ENCODE peak calls at places on chromosomes 1 and 21, in eight cellular contexts. One of them, this sample, is unnamed.

GRCh38 chr21:29148535-29148934 is 18.1 kb downstream of the MAP3K7CL start:
- DNase-seq in testis: peak; percentile 42
- DNase-seq in esophagus squamous epithelium: no peak
- DNase-seq in tibial nerve: no peak
- DNase-seq in sigmoid colon: no peak
- DNase-seq in body of pancreas: no peak
- DNase-seq in right lobe of liver: no peak
- DNase-seq in spleen: no peak
- DNase-seq in this sample: no peak

GRCh38 chr1:104621221-104621620 is 871.5 kb downstream of the AMY1C start:
- DNase-seq in testis: no peak
- DNase-seq in esophagus squamous epithelium: no peak
- DNase-seq in tibial nerve: no peak
- DNase-seq in sigmoid colon: no peak
- DNase-seq in body of pancreas: no peak
- DNase-seq in right lobe of liver: no peak
- DNase-seq in spleen: no peak
- DNase-seq in this sample: no peak

GRCh38 chr1:5977494-5978444 is 14.5 kb downstream of the NPHP4 start:
- DNase-seq in testis: no peak
- DNase-seq in esophagus squamous epithelium: no peak
- DNase-seq in tibial nerve: no peak
- DNase-seq in sigmoid colon: peak; percentile 49
- DNase-seq in body of pancreas: no peak
- DNase-seq in right lobe of liver: no peak
- DNase-seq in spleen: peak; percentile 51
- DNase-seq in this sample: no peak

GRCh38 chr1:21956720-21957552 is 19.8 kb upstream of the HSPG2 start:
- DNase-seq in testis: no peak
- DNase-seq in esophagus squamous epithelium: no peak
- DNase-seq in tibial nerve: no peak
- DNase-seq in sigmoid colon: peak; percentile 81
- DNase-seq in body of pancreas: peak; percentile 85
- DNase-seq in right lobe of liver: peak; percentile 46
- DNase-seq in spleen: no peak
- DNase-seq in this sample: no peak

GRCh38 chr1:37156646-37157045 is 122.3 kb upstream of the GRIK3 start:
- DNase-seq in testis: no peak
- DNase-seq in esophagus squamous epithelium: no peak
- DNase-seq in tibial nerve: no peak
- DNase-seq in sigmoid colon: no peak
- DNase-seq in body of pancreas: no peak
- DNase-seq in right lobe of liver: no peak
- DNase-seq in spleen: no peak
- DNase-seq in this sample: no peak

GRCh38 chr1:198584163-198584562 is 43.7 kb upstream of the ATP6V1G3 start:
- DNase-seq in testis: no peak
- DNase-seq in esophagus squamous epithelium: no peak
- DNase-seq in tibial nerve: no peak
- DNase-seq in sigmoid colon: no peak
- DNase-seq in body of pancreas: no peak
- DNase-seq in right lobe of liver: no peak
- DNase-seq in spleen: no peak
- DNase-seq in this sample: no peak

GRCh38 chr1:110671323-110671722 is 3.4 kb downstream of the KCNA3 start:
- DNase-seq in testis: no peak
- DNase-seq in esophagus squamous epithelium: no peak
- DNase-seq in tibial nerve: no peak
- DNase-seq in sigmoid colon: no peak
- DNase-seq in body of pancreas: no peak
- DNase-seq in right lobe of liver: no peak
- DNase-seq in spleen: no peak
- DNase-seq in this sample: no peak

GRCh38 chr1:192628406-192629057 is 7.4 kb upstream of the RGS13 start:
- DNase-seq in testis: no peak
- DNase-seq in esophagus squamous epithelium: no peak
- DNase-seq in tibial nerve: no peak
- DNase-seq in sigmoid colon: no peak
- DNase-seq in body of pancreas: no peak
- DNase-seq in right lobe of liver: no peak
- DNase-seq in spleen: no peak
- DNase-seq in this sample: no peak

GRCh38 chr1:55962472-55962871 is 616.9 kb downstream of the PLPP3 start:
- DNase-seq in testis: no peak
- DNase-seq in esophagus squamous epithelium: no peak
- DNase-seq in tibial nerve: no peak
- DNase-seq in sigmoid colon: no peak
- DNase-seq in body of pancreas: no peak
- DNase-seq in right lobe of liver: no peak
- DNase-seq in spleen: no peak
- DNase-seq in this sample: no peak
- H3K4me3 ChIP-seq in testis: no peak overlapping the region
- H3K4me3 ChIP-seq in esophagus squamous epithelium: no peak overlapping the region
- H3K4me3 ChIP-seq in tibial nerve: no peak overlapping the region
- H3K4me3 ChIP-seq in sigmoid colon: no peak overlapping the region
- H3K4me3 ChIP-seq in body of pancreas: no peak overlapping the region
- H3K4me3 ChIP-seq in right lobe of liver: no peak overlapping the region
- H3K4me3 ChIP-seq in spleen: no peak overlapping the region
- H3K4me3 ChIP-seq in this sample: no peak overlapping the region

GRCh38 chr1:41321277-41321676 is 40.0 kb upstream of the FOXO6 start:
- DNase-seq in testis: no peak
- DNase-seq in esophagus squamous epithelium: no peak
- DNase-seq in tibial nerve: no peak
- DNase-seq in sigmoid colon: no peak
- DNase-seq in body of pancreas: no peak
- DNase-seq in right lobe of liver: no peak
- DNase-seq in spleen: no peak
- DNase-seq in this sample: no peak
- TF ChIP-seq POLR2A in testis: no peak
- TF ChIP-seq POLR2A in esophagus squamous epithelium: no peak
- TF ChIP-seq POLR2A in tibial nerve: no peak
- TF ChIP-seq POLR2A in sigmoid colon: no peak
- TF ChIP-seq POLR2A in body of pancreas: no peak
- TF ChIP-seq POLR2A in right lobe of liver: no peak
- TF ChIP-seq POLR2A in spleen: no peak
- TF ChIP-seq POLR2A in this sample: no peak

GRCh38 chr1:202565890-202566289 is 144.4 kb downstream of the SYT2 start:
- DNase-seq in testis: no peak
- DNase-seq in esophagus squamous epithelium: no peak
- DNase-seq in tibial nerve: no peak
- DNase-seq in sigmoid colon: no peak
- DNase-seq in body of pancreas: no peak
- DNase-seq in right lobe of liver: no peak
- DNase-seq in spleen: no peak
- DNase-seq in this sample: no peak
- H3K4me3 ChIP-seq in testis: no peak overlapping the region
- H3K4me3 ChIP-seq in esophagus squamous epithelium: no peak overlapping the region
- H3K4me3 ChIP-seq in tibial nerve: no peak overlapping the region
- H3K4me3 ChIP-seq in sigmoid colon: no peak overlapping the region
- H3K4me3 ChIP-seq in body of pancreas: no peak overlapping the region
- H3K4me3 ChIP-seq in right lobe of liver: no peak overlapping the region
- H3K4me3 ChIP-seq in spleen: no peak overlapping the region
- H3K4me3 ChIP-seq in this sample: no peak overlapping the region

DNA sequence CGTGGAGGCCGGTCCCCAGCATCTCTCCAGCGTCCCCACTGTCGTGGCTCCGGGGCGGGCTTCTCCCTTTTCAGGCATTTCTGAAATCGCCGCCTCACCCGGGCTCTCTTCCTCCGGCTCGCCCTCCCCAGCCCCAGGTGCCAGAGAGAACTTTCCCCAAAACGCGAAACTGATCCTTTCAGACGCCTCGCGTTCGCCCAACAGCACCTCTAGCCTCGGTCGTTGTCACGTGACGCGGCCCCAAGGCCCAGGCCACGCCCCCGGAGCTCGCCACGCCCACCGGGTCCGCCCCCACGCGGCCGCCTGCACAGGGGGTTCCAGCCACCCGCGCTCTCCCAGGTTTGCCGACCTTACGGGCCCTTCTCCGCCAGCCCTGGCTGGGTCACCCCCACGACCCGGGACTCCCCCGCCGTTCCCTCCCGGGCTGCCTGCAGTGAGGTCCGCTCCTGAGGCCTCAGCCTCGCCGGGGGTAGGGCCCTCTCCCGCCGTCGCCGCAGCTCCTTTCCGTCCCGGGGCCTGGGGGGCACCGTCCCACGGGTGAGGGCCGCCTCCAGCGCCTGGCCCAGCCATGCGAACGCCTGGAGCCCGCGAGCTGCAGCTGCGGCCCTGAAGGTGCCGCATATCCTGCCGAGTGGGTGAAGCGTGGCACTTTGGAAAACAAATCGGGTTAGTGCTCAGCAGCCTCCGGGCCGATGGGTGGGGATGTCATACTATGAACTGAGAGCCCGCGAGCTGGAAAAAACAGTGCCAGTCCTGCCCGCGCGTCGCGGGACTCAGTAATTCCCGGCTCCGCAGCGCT is 21.0 kb downstream of the H3-3A start:
- DNase-seq in testis: peak; percentile 96
- DNase-seq in esophagus squamous epithelium: peak; percentile 50
- DNase-seq in tibial nerve: peak; percentile 89
- DNase-seq in sigmoid colon: peak; percentile 94
- DNase-seq in body of pancreas: peak; percentile 92
- DNase-seq in right lobe of liver: peak; percentile 94
- DNase-seq in spleen: peak; percentile 97
- DNase-seq in this sample: peak; percentile 90
- TF ChIP-seq POLR2A in testis: no peak
- TF ChIP-seq POLR2A in esophagus squamous epithelium: no peak
- TF ChIP-seq POLR2A in tibial nerve: peak; percentile 49
- TF ChIP-seq POLR2A in sigmoid colon: no peak
- TF ChIP-seq POLR2A in body of pancreas: peak; percentile 62
- TF ChIP-seq POLR2A in right lobe of liver: no peak
- TF ChIP-seq POLR2A in spleen: no peak
- TF ChIP-seq POLR2A in this sample: no peak

GRCh38 chr21:38261851-38262250 is 5.1 kb downstream of the KCNJ15 start:
- DNase-seq in testis: no peak
- DNase-seq in esophagus squamous epithelium: no peak
- DNase-seq in tibial nerve: no peak
- DNase-seq in sigmoid colon: no peak
- DNase-seq in body of pancreas: no peak
- DNase-seq in right lobe of liver: no peak
- DNase-seq in spleen: no peak
- DNase-seq in this sample: no peak

GRCh38 chr21:38263493-38263892 is 6.7 kb downstream of the KCNJ15 start:
- DNase-seq in testis: no peak
- DNase-seq in esophagus squamous epithelium: no peak
- DNase-seq in tibial nerve: no peak
- DNase-seq in sigmoid colon: no peak
- DNase-seq in body of pancreas: no peak
- DNase-seq in right lobe of liver: no peak
- DNase-seq in spleen: no peak
- DNase-seq in this sample: no peak

GRCh38 chr21:38259665-38260064 is 2.9 kb downstream of the KCNJ15 start:
- DNase-seq in testis: no peak
- DNase-seq in esophagus squamous epithelium: no peak
- DNase-seq in tibial nerve: no peak
- DNase-seq in sigmoid colon: no peak
- DNase-seq in body of pancreas: no peak
- DNase-seq in right lobe of liver: no peak
- DNase-seq in spleen: no peak
- DNase-seq in this sample: no peak

GRCh38 chr21:38258803-38259485 is 2.2 kb downstream of the KCNJ15 start:
- DNase-seq in testis: no peak
- DNase-seq in esophagus squamous epithelium: no peak
- DNase-seq in tibial nerve: no peak
- DNase-seq in sigmoid colon: no peak
- DNase-seq in body of pancreas: no peak
- DNase-seq in right lobe of liver: no peak
- DNase-seq in spleen: no peak
- DNase-seq in this sample: no peak

DNA sequence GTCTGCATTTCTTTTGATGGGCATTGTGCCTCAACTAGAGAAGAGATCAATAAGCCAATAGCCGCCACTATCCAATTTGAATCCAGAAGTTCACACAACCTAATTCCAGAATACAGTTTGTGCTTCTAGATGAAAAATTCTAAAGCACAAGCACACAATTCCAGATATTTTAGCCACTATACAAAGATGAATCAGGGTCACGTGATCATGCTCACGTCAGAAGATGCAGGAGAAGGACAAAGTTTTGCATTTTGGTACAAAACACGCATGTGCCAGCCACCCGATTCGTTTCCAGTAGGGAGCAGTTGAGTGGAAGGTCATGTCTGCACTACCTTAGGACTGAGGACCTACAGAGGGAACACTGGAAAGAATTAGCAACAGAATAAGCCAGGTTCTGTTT is 3.6 kb downstream of the KCNJ15 start:
- DNase-seq in testis: no peak
- DNase-seq in esophagus squamous epithelium: no peak
- DNase-seq in tibial nerve: no peak
- DNase-seq in sigmoid colon: no peak
- DNase-seq in body of pancreas: no peak
- DNase-seq in right lobe of liver: no peak
- DNase-seq in spleen: no peak
- DNase-seq in this sample: no peak
- H3K4me3 ChIP-seq in testis: no peak overlapping the region
- H3K4me3 ChIP-seq in esophagus squamous epithelium: no peak overlapping the region
- H3K4me3 ChIP-seq in tibial nerve: no peak overlapping the region
- H3K4me3 ChIP-seq in sigmoid colon: no peak overlapping the region
- H3K4me3 ChIP-seq in body of pancreas: no peak overlapping the region
- H3K4me3 ChIP-seq in right lobe of liver: no peak overlapping the region
- H3K4me3 ChIP-seq in spleen: no peak overlapping the region
- H3K4me3 ChIP-seq in this sample: no peak overlapping the region

DNA sequence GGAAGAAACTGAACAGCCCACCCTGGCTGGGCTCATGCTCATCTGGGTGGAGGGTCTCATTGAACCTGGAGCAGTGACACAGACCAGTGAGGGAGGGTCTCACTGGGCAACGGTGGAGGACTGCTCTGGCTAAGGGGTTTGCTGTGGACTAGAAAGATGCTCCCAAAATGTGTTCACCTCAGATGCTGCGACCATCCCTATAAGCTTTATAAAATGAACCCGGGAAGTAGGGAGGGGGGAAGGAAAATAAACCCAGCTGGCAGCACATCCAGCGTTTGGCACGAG is 34.5 kb upstream of the LBR start:
- DNase-seq in testis: no peak
- DNase-seq in esophagus squamous epithelium: no peak
- DNase-seq in tibial nerve: no peak
- DNase-seq in sigmoid colon: no peak
- DNase-seq in body of pancreas: no peak
- DNase-seq in right lobe of liver: no peak
- DNase-seq in spleen: no peak
- DNase-seq in this sample: no peak
- TF ChIP-seq POLR2A in testis: no peak
- TF ChIP-seq POLR2A in esophagus squamous epithelium: no peak
- TF ChIP-seq POLR2A in tibial nerve: no peak
- TF ChIP-seq POLR2A in sigmoid colon: no peak
- TF ChIP-seq POLR2A in body of pancreas: no peak
- TF ChIP-seq POLR2A in right lobe of liver: no peak
- TF ChIP-seq POLR2A in spleen: no peak
- TF ChIP-seq POLR2A in this sample: no peak

DNA sequence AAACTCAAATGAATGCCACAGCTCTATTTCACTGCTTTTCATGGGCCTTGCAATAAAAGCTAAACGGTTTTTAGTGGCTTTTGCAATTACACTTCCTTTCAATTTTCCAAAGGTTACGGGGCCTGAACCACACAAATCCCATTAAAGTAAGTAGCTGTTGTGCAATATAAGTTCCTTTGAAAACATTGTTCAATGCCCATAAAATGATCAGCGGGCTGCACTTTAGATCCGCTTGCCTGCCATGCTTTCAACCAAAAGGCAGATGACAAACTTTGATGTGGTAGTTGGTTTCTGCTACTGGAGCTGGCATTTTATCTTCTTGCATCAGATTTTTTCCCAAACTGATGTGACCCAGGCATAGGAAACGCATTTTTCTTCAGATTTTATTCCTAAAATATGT is 50.2 kb downstream of the PRRX1 start:
- DNase-seq in testis: no peak
- DNase-seq in esophagus squamous epithelium: no peak
- DNase-seq in tibial nerve: no peak
- DNase-seq in sigmoid colon: no peak
- DNase-seq in body of pancreas: no peak
- DNase-seq in right lobe of liver: no peak
- DNase-seq in spleen: no peak
- DNase-seq in this sample: no peak
- H3K4me3 ChIP-seq in testis: no peak overlapping the region
- H3K4me3 ChIP-seq in esophagus squamous epithelium: no peak overlapping the region
- H3K4me3 ChIP-seq in tibial nerve: no peak overlapping the region
- H3K4me3 ChIP-seq in sigmoid colon: no peak overlapping the region
- H3K4me3 ChIP-seq in body of pancreas: no peak overlapping the region
- H3K4me3 ChIP-seq in right lobe of liver: no peak overlapping the region
- H3K4me3 ChIP-seq in spleen: no peak overlapping the region
- H3K4me3 ChIP-seq in this sample: peak overlapping the region; percentile 5

This sample was measured in lower leg skin.